ENCODE peak calls at places on chromosomes 2 and 18, in four cellular contexts. W, O, I and Z are unnamed samples.

GRCh38 chr2:181411105-181411849 is 45.9 kb upstream of the ITGA4 start:
- DNase-seq in W (no peak), O (peak; percentile 100), I (no peak), Z (peak; percentile 51)

GRCh38 chr2:7835693-7836680 is 845.9 kb upstream of the ID2 start:
- DNase-seq in W (no peak), O (peak; percentile 96), I (no peak), Z (no peak)

GRCh38 chr2:238339395-238339780 is 19.1 kb downstream of the TRAF3IP1 start:
- DNase-seq in W (no peak), O (no peak), I (no peak), Z (peak; percentile 59)

GRCh38 chr2:45923701-45924100 is 272.2 kb downstream of the PRKCE start:
- DNase-seq in W (no peak), O (no peak), I (no peak), Z (no peak)

GRCh38 chr18:13185675-13186198 is 32.8 kb upstream of the LDLRAD4 start:
- DNase-seq in W (no peak), O (no peak), I (no peak), Z (no peak)

GRCh38 chr2:215615067-215615828 is 179.4 kb upstream of the FN1 start:
- DNase-seq in W (no peak), O (no peak), I (no peak), Z (no peak)

GRCh38 chr2:135473567-135473966 is 57.5 kb downstream of the ZRANB3 start:
- DNase-seq in W (no peak), O (peak; percentile 55), I (no peak), Z (no peak)

GRCh38 chr18:62287753-62288668 is 37.1 kb upstream of the TNFRSF11A start:
- DNase-seq in W (no peak), O (peak; percentile 1), I (no peak), Z (peak; percentile 14)

GRCh38 chr18:9835112-9835755 is 50.5 kb upstream of the TXNDC2 start:
- DNase-seq in W (no peak), O (no peak), I (no peak), Z (no peak)

GRCh38 chr2:39851691-39852110 is 72.6 kb upstream of the THUMPD2 start:
- DNase-seq in W (no peak), O (peak; percentile 87), I (no peak), Z (no peak)

GRCh38 chr2:55771612-55772011 is 78.0 kb upstream of the PNPT1 start:
- DNase-seq in W (no peak), O (no peak), I (no peak), Z (no peak)

DNA sequence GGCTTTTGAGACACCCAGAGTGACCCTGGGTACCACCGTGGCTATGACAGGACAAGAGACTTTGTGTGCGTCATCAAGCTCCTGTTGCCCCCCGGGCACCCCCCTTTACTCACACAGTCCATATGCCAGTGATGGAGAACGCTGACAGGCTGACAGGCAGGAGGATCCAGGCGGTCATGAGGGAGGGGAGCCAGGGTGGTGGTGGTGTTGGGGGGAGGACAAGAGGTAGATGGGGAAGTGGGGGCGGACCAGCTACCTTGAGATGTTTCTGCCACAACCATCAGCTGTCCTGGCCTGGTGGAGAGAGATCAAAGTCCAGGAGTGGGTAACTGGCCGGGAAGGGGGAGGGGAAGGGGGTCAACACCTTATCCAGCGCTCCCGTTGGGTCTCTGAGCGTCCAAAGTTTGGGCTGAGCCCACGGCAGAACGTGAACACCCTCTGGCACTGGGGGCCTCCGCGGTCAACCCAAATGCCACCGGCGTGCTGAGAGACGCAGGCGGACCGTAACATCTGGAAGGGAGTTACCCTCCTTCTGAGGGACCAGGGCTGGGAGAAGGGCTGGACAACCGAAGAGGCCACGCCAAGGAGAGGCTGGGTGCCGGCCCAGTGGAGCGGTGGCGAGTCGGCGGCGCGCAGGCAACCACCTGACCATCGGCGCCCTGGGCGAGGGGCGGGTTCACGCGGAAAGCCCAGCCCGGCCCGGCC is 575 bp downstream of the TMEM150A start:
- DNase-seq in W (peak; percentile 87), O (no peak), I (peak; percentile 78), Z (peak; percentile 81)
- H3K4me1 ChIP-seq in W (peaks cover 8% of the 10 kb centered on the region), O (peaks cover 19% of the 10 kb centered on the region), I (peaks cover 36% of the 10 kb centered on the region), Z (peaks cover 24% of the 10 kb centered on the region)

DNA sequence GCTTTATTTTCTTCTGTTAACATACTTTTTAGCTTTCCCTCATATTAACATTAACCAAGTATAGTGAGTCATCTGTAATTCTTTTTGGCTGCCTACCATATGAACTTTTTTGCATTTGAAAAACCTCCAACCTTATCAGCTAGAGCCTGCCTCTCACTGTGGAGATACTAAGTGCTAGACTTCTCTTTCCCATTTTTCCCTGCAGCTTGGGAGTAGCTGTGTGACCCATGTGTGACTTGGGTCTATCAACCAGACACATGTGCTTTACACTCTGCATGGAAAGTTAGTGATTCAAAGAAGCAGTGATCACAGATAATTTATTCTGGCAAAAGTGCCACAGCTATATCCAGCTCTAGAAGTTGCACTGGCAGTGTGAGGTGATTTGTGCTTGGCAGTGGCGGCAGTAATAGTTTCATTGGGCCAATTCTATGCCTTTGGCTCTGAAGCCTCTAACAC is 36.3 kb downstream of the PREPL start:
- DNase-seq in W (no peak), O (no peak), I (no peak), Z (no peak)
- H3K36me3 ChIP-seq in W (peaks cover 51% of the 10 kb centered on the region), O (peaks cover 68% of the 10 kb centered on the region), I (no peaks in the 10 kb centered on the region), Z (peaks cover 4% of the 10 kb centered on the region)

GRCh38 chr2:23386422-23387220 is 1.6 kb downstream of the KLHL29 start:
- DNase-seq in W (peak; percentile 73), O (no peak), I (no peak), Z (peak; percentile 48)
- TF ChIP-seq CTCF in W (no peak), O (no peak), I (no peak), Z (no peak)

DNA sequence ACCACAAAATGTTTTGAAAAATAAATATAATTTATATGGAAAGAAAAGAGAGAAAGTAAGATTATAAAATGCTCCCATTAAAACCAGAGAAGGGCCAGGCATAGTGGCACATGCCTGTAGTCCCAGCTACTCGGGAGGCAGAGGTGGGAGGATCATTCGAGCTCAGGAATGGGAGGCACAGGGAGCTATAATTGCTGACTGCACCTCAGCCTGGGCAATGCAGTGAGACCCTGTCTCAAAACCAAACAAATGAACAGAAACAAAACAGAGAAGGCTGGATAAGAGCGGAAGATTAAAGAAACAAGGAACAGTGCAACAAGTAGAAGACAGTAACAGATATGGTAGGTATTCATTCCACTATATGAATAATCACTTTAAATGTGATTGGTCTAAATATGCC is 18.6 kb upstream of the TMEM182 start:
- DNase-seq in W (no peak), O (no peak), I (no peak), Z (no peak)
- H3K4me1 ChIP-seq in W (no peaks in the 10 kb centered on the region), O (no peaks in the 10 kb centered on the region), I (no peaks in the 10 kb centered on the region), Z (no peaks in the 10 kb centered on the region)

DNA sequence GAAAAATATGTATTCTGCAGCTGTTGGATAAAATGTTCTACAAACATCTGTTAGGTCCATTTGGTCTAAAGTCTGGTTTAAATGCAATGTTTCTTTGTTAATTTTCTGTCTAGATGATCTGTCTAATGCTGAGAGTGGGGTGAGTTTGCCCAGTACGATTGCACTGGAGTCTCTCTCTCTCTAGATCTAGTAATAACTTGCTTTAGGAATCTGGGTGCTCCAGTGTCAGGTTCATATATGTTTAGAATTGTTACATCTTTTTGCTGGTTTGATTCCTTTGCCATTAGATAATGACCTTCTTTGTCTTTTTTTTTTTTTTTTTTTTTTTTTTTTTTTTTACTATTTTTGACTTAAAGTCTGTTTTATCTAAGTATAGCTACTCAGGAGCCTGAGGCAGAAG is 10.4 kb downstream of the GCC2 start:
- DNase-seq in W (no peak), O (no peak), I (no peak), Z (no peak)
- H3K36me3 ChIP-seq in W (peaks cover 77% of the 10 kb centered on the region), O (peaks cover 96% of the 10 kb centered on the region), I (no peaks in the 10 kb centered on the region), Z (no peaks in the 10 kb centered on the region)

GRCh38 chr2:6771539-6772365 is 94.0 kb downstream of the CMPK2 start:
- DNase-seq in W (no peak), O (peak; percentile 13), I (no peak), Z (no peak)

GRCh38 chr2:6772366-6772710 is 93.4 kb downstream of the CMPK2 start:
- DNase-seq in W (no peak), O (peak; percentile 46), I (no peak), Z (no peak)

GRCh38 chr2:6773694-6774044 is 92.0 kb downstream of the CMPK2 start:
- DNase-seq in W (no peak), O (no peak), I (no peak), Z (no peak)

GRCh38 chr2:6776125-6776524 is 89.6 kb downstream of the CMPK2 start:
- DNase-seq in W (no peak), O (no peak), I (no peak), Z (no peak)

DNA sequence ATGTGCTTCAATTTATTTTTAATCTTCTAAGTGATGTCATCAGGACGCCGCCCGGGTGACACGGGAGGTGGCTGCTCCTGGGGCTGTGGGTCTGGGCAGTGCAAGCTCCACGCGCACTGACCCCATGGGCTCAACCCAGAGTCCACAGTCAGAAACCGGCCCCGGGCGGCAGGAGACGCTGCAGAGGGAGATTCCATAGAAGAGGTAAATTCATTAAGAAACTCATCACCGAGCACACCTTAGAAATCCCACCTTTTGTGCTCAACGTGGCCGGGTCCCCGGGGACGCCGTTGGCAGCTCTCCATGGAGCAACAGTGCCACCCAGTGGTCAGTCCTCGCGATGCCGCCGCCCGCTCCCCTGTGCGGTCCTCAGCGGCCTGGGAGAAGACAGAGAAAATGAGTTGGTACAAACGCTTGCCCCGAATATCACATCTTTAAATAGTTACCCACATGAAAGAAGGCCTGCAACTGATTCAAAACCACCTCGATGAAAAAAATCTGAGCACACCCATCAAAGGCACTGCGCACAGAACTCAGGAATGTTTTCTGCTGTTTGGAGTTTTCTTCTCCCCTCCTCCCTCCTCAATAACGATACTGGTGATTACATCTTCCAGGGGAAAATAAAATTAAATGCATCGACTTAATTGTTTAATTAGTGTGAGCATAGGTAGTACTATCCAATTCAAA is 92.6 kb downstream of the CMPK2 start:
- DNase-seq in W (no peak), O (peak; percentile 78), I (peak; percentile 36), Z (peak; percentile 56)
- TF ChIP-seq CTCF in W (peak; percentile 62), O (peak; percentile 98), I (peak; percentile 96), Z (peak; percentile 89)

DNA sequence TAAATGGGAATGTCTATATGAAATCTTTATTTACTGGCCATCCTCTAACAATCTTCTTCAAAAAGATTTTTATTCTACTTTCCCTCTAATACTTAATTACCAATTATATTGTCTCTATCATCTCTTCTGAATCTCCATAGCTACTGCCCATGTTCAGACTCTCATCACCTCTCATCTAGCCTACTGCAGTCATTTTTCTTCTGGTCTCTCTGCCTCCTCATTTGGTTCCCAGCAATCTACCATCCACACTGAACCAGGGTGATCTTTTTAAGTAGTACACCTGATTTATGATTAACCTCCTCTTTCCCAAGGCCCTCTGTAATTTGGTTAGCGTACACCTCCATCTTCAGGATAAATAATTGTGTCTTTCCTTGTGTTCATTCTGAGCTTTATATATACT is 57.6 kb downstream of the NCKAP1 start:
- DNase-seq in W (no peak), O (no peak), I (no peak), Z (no peak)
- H3K4me1 ChIP-seq in W (no peaks in the 10 kb centered on the region), O (peaks cover 20% of the 10 kb centered on the region), I (no peaks in the 10 kb centered on the region), Z (no peaks in the 10 kb centered on the region)

DNA sequence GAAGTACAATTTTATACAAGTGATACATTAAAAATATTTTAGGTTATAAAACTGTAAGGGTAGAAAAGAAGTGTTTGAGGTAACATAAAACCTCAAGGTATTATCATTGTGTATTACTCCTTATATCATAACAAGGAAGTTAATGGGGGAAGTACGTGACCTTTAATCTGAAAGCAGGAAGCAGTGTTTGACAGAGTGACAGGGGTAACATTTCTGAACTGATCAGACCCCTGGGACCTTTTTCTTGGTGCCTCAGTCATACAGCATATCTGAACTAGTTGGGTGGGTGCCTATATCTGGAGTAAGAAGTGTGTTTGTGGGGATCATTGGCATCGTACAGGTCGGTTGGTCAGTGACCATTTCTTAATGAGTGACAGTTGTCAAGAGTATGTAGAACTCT is 43.0 kb downstream of the MALT1 start:
- DNase-seq in W (no peak), O (peak; percentile 17), I (no peak), Z (no peak)
- H3K36me3 ChIP-seq in W (peaks cover 5% of the 10 kb centered on the region), O (peaks cover 4% of the 10 kb centered on the region), I (no peaks in the 10 kb centered on the region), Z (no peaks in the 10 kb centered on the region)